ENCODE peak calls at places on chromosomes 11 and 22, in ten cellular contexts. L is prostate gland, Q is right lobe of liver, G is A549, O is body of pancreas, D is heart left ventricle, N is sigmoid colon, I is ovary, E is Peyer's patch, T is esophagus squamous epithelium. F is an unnamed sample.

GRCh38 chr11:22671751-22672150 is 5.3 kb downstream of the GAS2 start:
- DNase-seq in D (no peak), L (no peak), T (no peak), O (no peak), I (no peak), G (no peak), E (no peak), Q (no peak), N (no peak), F (no peak)

GRCh38 chr11:124761301-124762021 is 629 bp downstream of the ESAM start:
- DNase-seq in O (no peak), L (no peak), I (no peak), T (no peak), G (no peak), D (peak; percentile 69), E (no peak), N (no peak), Q (no peak), F (peak; percentile 15)

GRCh38 chr11:1909524-1909923 is 10.0 kb upstream of the TNNT3 start:
- DNase-seq in N (no peak), T (no peak), I (peak; percentile 2), Q (no peak), G (no peak), O (no peak), L (no peak), E (no peak), D (no peak), F (no peak)

GRCh38 chr11:44104472-44105294 is 9.2 kb downstream of the EXT2 start:
- DNase-seq in O (no peak), E (no peak), N (no peak), Q (no peak), I (no peak), G (peak; percentile 37), T (no peak), D (no peak), L (no peak), F (no peak)

GRCh38 chr11:2096919-2097301 is 42.3 kb downstream of the IGF2 start:
- DNase-seq in G (no peak), O (no peak), Q (no peak), E (no peak), N (peak; percentile 63), D (no peak), L (no peak), T (no peak), I (no peak), F (no peak)

GRCh38 chr11:96102664-96103068 is 178.8 kb upstream of the MTMR2 start:
- DNase-seq in Q (no peak), I (no peak), G (peak; percentile 10), O (no peak), L (no peak), D (no peak), N (no peak), T (no peak), E (no peak), F (no peak)

GRCh38 chr11:83545911-83546310 is 259.7 kb upstream of the CCDC90B start:
- DNase-seq in N (no peak), D (no peak), Q (no peak), T (no peak), E (no peak), I (no peak), G (no peak), L (no peak), O (peak; percentile 19), F (no peak)

GRCh38 chr11:32427935-32428664 is 7.2 kb downstream of the WT1 start:
- DNase-seq in N (no peak), I (peak; percentile 38), G (no peak), D (no peak), E (no peak), O (no peak), L (no peak), T (no peak), Q (no peak), F (no peak)

GRCh38 chr11:112310414-112310813 is 49.8 kb upstream of the PLET1 start:
- DNase-seq in G (peak; percentile 7), N (no peak), D (no peak), E (no peak), L (no peak), Q (no peak), I (no peak), O (no peak), T (no peak), F (no peak)

GRCh38 chr11:60874421-60875365 is 7.4 kb downstream of the ZP1 start:
- DNase-seq in I (no peak), N (peak; percentile 60), D (no peak), G (no peak), L (no peak), T (no peak), O (no peak), E (no peak), Q (no peak), F (no peak)

GRCh38 chr11:123386746-123387510 is 43.1 kb upstream of the GRAMD1B start:
- DNase-seq in N (no peak), G (no peak), I (no peak), O (no peak), E (no peak), D (no peak), L (no peak), Q (no peak), T (no peak), F (no peak)

DNA sequence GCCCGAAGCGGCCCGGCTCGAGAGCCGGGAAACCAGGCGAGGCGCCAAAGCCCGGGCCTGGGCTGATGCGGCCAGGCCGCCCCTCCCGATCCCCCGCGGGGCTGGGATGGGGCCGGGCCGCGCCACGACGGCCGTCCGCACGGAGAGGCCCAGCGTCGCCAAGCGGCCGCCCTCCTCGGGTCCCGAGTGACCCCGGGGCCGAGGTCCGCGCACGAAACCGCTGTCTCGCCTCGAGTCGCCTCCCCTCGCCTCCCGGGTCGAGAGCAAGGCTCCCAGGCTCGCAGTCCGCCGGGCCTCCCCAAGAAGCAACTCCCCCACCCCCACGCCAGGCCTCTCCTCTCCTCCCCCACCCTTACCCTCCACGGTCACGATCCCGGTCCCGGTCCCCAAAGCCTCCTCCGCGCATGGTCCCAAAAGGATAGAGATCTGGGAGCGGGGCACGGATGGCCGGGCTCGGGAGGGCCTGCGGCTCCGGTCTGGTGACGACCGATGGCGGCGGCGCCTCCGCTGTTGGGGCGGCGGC is 455 bp downstream of the DDX17 start:
- DNase-seq in L (peak; percentile 65), G (peak; percentile 59), O (peak; percentile 86), N (peak; percentile 91), Q (peak; percentile 82), D (peak; percentile 86), I (peak; percentile 86), T (no peak), E (peak; percentile 59), F (peak; percentile 85)
- TF ChIP-seq POLR2A in L (peak; percentile 41), G (peak; percentile 20), O (peak; percentile 65), N (no peak), Q (no peak), D (no peak), I (peak; percentile 82), T (peak; percentile 60), E (peak; percentile 31), F (no peak)

DNA sequence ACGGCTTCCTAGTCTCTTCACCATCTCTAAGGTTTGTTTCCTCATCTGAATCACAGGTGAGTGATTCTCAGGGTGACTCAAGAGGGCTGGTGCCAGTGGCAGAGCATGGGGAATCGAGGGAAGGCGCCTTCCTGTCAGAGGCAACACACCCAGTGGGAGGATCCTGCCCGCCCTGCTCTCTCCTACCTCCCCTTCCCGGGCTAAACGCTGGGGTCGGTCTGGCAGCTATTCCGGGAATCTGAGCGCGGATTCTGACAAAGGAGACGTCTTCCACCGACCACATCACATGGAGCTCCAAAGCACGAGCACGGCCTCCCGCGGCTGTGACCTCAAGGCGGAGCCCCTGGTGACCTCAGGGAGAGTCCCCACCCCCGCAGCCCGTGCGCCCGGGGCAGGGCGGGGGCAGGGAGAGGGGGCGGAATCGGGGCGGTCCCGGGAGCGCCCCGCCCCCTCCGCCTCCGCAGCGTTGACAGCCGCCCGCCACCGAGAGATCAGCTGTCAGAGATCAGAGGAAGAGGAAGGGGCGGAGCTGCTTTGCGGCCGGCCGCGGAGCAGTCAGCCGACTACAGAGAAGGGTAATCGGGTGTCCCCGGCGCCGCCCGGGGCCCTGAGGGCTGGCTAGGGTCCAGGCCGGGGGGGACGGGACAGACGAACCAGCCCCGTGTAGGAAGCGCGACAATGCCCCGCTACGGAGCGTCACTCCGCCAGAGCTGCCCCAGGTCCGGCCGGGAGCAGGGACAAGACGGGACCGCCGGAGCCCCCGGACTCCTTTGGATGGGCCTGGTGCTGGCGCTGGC is at the start of gene SMPD1:
- DNase-seq in I (peak; percentile 90), Q (peak; percentile 96), N (peak; percentile 96), L (peak; percentile 93), E (peak; percentile 96), G (peak; percentile 82), T (peak; percentile 76), D (peak; percentile 96), O (peak; percentile 96), F (peak; percentile 96)
- TF ChIP-seq POLR2A in I (no peak), Q (peak; percentile 86), N (peak; percentile 71), L (peak; percentile 83), E (peak; percentile 88), G (peak; percentile 31), T (peak; percentile 87), D (peak; percentile 92), O (peak; percentile 80), F (peak; percentile 72)

GRCh38 chr11:9314291-9315077 is at the start of gene TMEM41B:
- DNase-seq in T (peak; percentile 88), Q (peak; percentile 99), L (peak; percentile 95), N (peak; percentile 98), I (peak; percentile 98), G (peak; percentile 99), O (peak; percentile 99), D (peak; percentile 99), E (peak; percentile 98), F (peak; percentile 99)
- TF ChIP-seq POLR2A in T (peak; percentile 86), Q (peak; percentile 81), L (peak; percentile 94), N (peak; percentile 65), I (peak; percentile 44), G (peak; percentile 84), O (peak; percentile 92), D (peak; percentile 84), E (peak; percentile 79), F (peak; percentile 80)

DNA sequence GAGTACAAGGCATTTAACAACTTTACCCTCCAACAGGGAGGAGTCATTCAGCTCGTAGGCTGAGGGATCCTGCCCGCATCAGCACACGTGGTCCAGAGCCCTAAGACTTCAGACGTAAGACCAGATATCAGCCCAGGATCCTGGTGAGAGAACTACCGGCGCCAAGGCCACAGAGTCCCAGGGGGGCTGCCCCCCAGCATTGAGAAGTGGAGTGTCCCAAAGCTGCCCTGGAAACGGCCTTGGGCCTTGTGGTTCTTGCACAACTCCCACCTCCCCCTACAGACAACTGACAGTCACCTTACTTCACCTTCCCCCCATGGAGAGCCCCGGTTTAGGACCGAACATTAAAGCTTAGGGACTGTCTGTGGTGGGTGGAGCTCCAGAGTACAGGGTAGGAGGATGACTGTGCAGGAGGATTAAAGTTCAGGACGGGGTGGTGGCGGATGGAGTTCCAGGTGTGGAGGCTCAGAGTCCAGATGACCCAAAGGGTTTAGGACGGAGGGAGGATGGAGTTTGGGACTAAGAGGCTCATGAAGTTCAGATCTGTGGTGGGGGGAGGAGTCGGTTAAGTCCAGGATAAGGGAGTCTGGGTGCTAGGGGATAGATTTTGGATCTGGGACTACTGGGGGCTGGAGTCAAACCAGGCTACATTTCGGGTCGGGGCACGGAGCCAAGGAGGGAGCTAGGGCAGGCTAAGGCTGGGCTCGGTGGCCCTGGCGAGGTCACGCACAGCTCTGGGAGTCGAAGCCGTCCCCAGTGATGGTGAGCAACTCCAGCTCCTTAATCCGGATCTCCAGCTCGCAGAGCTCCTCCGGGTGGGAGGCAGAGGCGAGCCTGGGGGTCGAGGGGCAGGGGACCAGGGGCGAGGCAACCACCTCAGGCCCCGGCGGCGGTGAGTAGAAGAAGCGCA is 856 bp downstream of the C11orf91 start:
- DNase-seq in E (no peak), G (no peak), Q (peak; percentile 51), N (no peak), T (no peak), D (peak; percentile 68), O (peak; percentile 31), I (peak; percentile 76), L (no peak), F (no peak)
- TF ChIP-seq POLR2A in E (peak; percentile 37), G (no peak), Q (no peak), N (no peak), T (peak; percentile 21), D (no peak), O (no peak), I (no peak), L (no peak), F (no peak)

F was measured in erythroblast.